ENCODE peak calls at places on chromosomes 12 and 14, in six cellular contexts. V is left ventricle myocardium inferior, Q is BJ, D is mucosa of descending colon, Y is choroid plexus epithelial cell, X is fibroblast of mammary gland. H is an unnamed sample.

GRCh38 chr14:33280646-33281045 is 342.0 kb downstream of the NPAS3 start:
- DNase-seq in X (peak), Y (peak), D (no peak), V (no peak), Q (no peak), H (no peak)

GRCh38 chr12:113159937-113160336 is 10.4 kb downstream of the CFAP73 start:
- DNase-seq in Q (no peak), D (no peak), V (no peak), X (no peak), Y (no peak), H (no peak)

GRCh38 chr12:76586764-76587395 is 27.3 kb upstream of the OSBPL8 start:
- DNase-seq in X (peak), V (no peak), D (no peak), Y (peak), Q (no peak), H (no peak)

GRCh38 chr12:62581288-62582064 is 114.8 kb downstream of the MON2 start:
- DNase-seq in D (no peak), Y (peak), Q (no peak), X (peak), V (peak), H (peak)

GRCh38 chr14:75274899-75275569 is 3.6 kb upstream of the FOS start:
- DNase-seq in Y (peak), V (peak), D (peak), Q (no peak), X (peak), H (no peak)

GRCh38 chr12:70060634-70061033 is 182.6 kb upstream of the CNOT2 start:
- DNase-seq in Y (no peak), Q (no peak), D (no peak), X (no peak), V (no peak), H (no peak)

GRCh38 chr12:108720757-108721514 is 10.4 kb downstream of the CORO1C start:
- DNase-seq in X (peak), D (no peak), Y (no peak), V (no peak), Q (no peak), H (no peak)

GRCh38 chr14:70779667-70780066 is 29.6 kb downstream of the MAP3K9 start:
- DNase-seq in Q (no peak), X (no peak), D (no peak), V (peak), Y (no peak), H (no peak)

GRCh38 chr12:103647267-103647666 is 60.2 kb downstream of the STAB2 start:
- DNase-seq in D (no peak), Q (peak), Y (peak), X (peak), V (no peak), H (peak)

GRCh38 chr14:53975444-53975843 is 18.8 kb upstream of the BMP4 start:
- DNase-seq in V (no peak), X (no peak), D (no peak), Q (no peak), Y (no peak), H (no peak)

GRCh38 chr12:117097159-117097558 is 2.1 kb downstream of the TESC start:
- DNase-seq in Y (no peak), D (no peak), V (no peak), Q (no peak), X (no peak), H (no peak)

GRCh38 chr12:117033382-117034045 is 65.7 kb downstream of the TESC start:
- DNase-seq in Y (no peak), X (no peak), Q (no peak), D (no peak), V (no peak), H (no peak)

GRCh38 chr14:49512147-49512551 is 74.0 kb downstream of the RPS29 start:
- DNase-seq in Q (peak), X (peak), V (no peak), D (no peak), Y (peak), H (peak)

GRCh38 chr12:120015313-120015712 is 26.3 kb downstream of the BICDL1 start:
- DNase-seq in V (no peak), X (no peak), Q (no peak), Y (no peak), D (no peak), H (no peak)

GRCh38 chr14:22319526-22320352 is 269.3 kb downstream of the DAD1 start:
- DNase-seq in D (no peak), X (peak), V (no peak), Q (no peak), Y (peak), H (peak)

GRCh38 chr12:229441-230191 is 15.7 kb upstream of the SLC6A12 start:
- DNase-seq in X (no peak), D (no peak), V (no peak), Q (no peak), Y (no peak), H (no peak)

GRCh38 chr14:60532442-60532841 is 23.5 kb downstream of the SIX6 start:
- DNase-seq in Y (no peak), X (no peak), D (no peak), V (no peak), Q (no peak), H (no peak)

GRCh38 chr14:77344597-77344996 is 23.8 kb downstream of the GSTZ1 start:
- DNase-seq in X (no peak), Q (no peak), D (no peak), V (no peak), Y (no peak), H (no peak)

GRCh38 chr14:70086685-70087379 is 101.9 kb downstream of the SLC8A3 start:
- DNase-seq in D (no peak), V (no peak), Y (peak), Q (no peak), X (peak), H (peak)

GRCh38 chr12:80778005-80778541 is 61.4 kb downstream of the MYF5 start:
- DNase-seq in V (peak), Y (peak), X (peak), Q (peak), D (no peak), H (peak)

GRCh38 chr12:104600790-104601739 is 144.3 kb downstream of the CHST11 start:
- DNase-seq in X (no peak), V (no peak), Y (peak), D (no peak), Q (no peak), H (no peak)

GRCh38 chr12:107845980-107846659 is 71.6 kb downstream of the ASCL4 start:
- DNase-seq in X (peak), Y (no peak), Q (no peak), V (no peak), D (no peak), H (no peak)

GRCh38 chr12:79988368-79988767 is 53.5 kb upstream of the PPP1R12A start:
- DNase-seq in D (no peak), V (no peak), Q (peak), Y (peak), X (peak), H (no peak)

GRCh38 chr12:11730299-11731041 is 81.0 kb downstream of the ETV6 start:
- DNase-seq in V (no peak), X (no peak), Y (no peak), D (peak), Q (no peak), H (no peak)

GRCh38 chr12:117111386-117112267 is 12.4 kb upstream of the TESC start:
- DNase-seq in D (no peak), Y (no peak), X (no peak), Q (no peak), V (no peak), H (no peak)

GRCh38 chr14:34733245-34733644 is 18.9 kb upstream of the CFL2 start:
- DNase-seq in Q (no peak), V (no peak), Y (no peak), D (no peak), X (no peak), H (no peak)

GRCh38 chr12:84862190-84862589 is 50.4 kb downstream of the SLC6A15 start:
- DNase-seq in V (no peak), Q (peak), Y (no peak), X (peak), D (no peak), H (peak)

DNA sequence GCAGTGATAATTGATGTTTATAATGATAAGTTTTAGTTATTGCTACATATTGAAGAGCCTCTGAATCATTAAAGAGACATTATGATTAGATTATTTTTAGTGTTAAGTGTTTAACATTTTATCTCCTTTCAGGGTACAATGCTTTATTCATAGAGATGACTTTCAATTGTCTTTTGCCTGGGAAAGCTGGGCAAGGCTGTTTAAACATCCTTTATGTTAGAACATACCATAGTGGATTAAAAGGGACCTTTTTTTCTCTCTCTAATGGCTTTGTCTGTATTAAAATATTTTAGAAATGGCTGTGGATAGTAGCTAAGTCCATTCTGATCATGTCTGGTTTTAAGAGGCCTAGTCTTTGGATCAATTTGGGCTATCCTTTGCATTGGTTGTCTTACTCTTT is 427.5 kb upstream of the MIS18BP1 start:
- DNase-seq in X (no peak), Y (no peak), Q (no peak), V (no peak), D (no peak), H (no peak)
- H3K4me3 ChIP-seq in X (no peak), Y (no peak), Q (no peak), V (no peak), D (no peak), H (no peak)

GRCh38 chr12:123892180-123892559 is 80.5 kb downstream of the CCDC92 start:
- DNase-seq in X (no peak), D (no peak), Y (no peak), Q (no peak), V (no peak), H (no peak)

GRCh38 chr12:123890536-123890902 is 82.1 kb downstream of the CCDC92 start:
- DNase-seq in Y (no peak), X (no peak), V (no peak), Q (no peak), D (no peak), H (no peak)

GRCh38 chr12:123891516-123892179 is 81.0 kb downstream of the CCDC92 start:
- DNase-seq in X (no peak), Y (peak), V (no peak), Q (no peak), D (no peak), H (no peak)

GRCh38 chr12:123889848-123890535 is 82.6 kb downstream of the CCDC92 start:
- DNase-seq in Q (no peak), V (no peak), D (no peak), X (no peak), Y (no peak), H (no peak)

GRCh38 chr12:123891011-123891410 is 81.6 kb downstream of the CCDC92 start:
- DNase-seq in X (no peak), V (no peak), Y (no peak), D (no peak), Q (no peak), H (no peak)
- TF ChIP-seq CTCF in X (no peak), V (no peak), Y (no peak), D (no peak), Q (no peak), H (no peak)

DNA sequence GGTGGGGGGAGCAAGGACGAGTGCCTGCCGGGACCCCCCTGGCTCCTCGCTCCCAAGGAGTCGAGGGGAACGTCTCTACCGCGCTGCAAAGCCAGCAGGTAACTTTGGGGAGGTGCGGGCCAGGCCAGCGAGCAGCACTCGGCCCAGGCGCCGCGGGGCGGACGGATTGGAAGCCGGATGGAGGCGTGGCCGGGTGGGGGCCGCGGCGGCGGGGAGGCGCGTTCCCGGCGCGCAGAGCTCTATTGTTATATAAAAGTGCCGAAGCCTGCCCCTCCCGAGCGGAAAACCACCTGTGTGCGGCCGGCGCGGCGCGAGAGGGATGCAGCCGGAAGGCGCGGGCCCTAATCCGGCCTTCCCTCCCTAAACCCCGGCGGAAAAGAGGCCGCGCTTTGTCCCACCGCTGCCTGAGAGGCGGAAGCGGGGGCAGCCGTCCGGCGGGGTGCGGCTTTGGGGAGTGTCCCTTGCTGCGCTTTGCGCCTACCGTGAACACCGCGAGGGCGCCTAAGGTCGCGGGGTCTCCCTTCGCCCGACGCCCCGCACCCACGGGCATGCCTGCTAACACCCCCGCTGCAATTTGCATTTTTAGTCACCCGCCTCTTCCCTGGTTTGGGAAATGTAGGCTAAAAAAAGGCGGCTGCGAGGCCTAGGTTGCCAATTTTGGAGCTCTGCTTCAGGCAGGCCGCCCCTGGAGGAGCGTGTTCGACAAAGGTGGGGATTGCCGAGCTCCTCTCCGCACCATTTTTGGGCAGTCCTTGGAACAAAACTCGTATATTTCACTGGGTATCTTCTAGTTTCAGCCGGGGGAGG is 1.7 kb upstream of the DUSP6 start:
- DNase-seq in Y (peak), Q (no peak), D (peak), X (peak), V (peak), H (no peak)
- H3K4me3 ChIP-seq in Y (peak), Q (peak), D (peak), X (peak), V (peak), H (peak)

DNA sequence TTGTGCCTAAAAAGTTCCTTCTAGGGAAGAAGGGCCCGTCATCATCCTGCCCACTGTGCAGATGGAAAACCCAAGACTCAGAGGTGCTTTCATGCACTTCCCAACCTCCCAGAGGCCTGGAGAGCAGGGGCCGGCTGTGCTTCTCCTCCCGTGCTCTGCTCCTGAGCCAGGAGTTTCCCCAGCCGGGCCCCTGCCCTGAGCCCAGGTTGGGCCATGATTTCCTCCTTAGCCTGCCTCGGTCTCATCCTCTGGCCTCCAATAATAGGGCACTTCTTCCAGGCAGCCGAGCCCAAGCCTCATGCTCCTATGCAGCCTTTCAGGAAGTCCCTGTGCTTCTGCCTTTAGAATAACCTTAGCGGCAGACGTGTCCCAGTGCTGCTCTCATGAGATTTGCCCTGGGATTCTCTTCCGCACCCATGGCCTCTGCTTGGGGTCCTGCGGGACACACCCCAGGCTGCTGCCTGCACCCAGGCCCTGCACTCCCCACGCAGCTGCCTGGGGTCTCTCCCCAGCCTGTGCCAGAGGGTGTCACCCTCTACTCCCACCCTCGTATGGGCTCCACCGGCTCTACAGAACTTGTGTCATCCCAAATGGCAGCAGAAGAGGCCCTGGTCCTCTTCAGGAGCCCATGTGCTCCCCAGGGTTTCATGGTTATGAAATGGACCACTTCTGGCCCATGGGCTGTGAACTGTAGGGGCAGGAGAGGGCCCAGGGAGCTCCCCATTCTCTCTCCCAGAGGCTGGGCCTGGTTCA is 359.3 kb downstream of the ADGRD1 start:
- DNase-seq in V (no peak), D (no peak), X (no peak), Y (no peak), Q (no peak), H (no peak)
- TF ChIP-seq CTCF in V (no peak), D (no peak), X (no peak), Y (no peak), Q (no peak), H (no peak)

DNA sequence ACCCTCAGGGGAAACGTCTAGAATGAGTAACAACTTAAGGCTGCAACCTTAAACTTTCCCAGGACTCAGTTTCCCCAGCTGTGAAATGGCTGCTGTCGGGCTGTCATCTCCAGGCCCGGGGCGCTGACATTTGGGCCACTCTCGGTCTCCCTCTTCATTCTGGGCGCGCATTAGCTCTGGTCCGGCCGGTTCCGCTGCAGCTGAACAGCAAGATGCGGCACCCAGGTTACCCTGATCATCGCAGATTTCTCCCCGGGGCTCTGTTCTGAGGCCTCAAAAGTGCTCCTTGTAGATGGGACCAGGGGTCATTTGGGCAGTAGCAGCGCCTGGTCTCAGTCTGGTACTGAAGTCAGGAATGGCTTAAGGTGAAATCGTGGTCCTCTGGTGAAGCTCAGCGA is 890 bp upstream of the BCL7A start:
- DNase-seq in Q (no peak), V (no peak), X (no peak), Y (no peak), D (no peak), H (no peak)
- H3K4me3 ChIP-seq in Q (no peak), V (peak), X (peak), Y (no peak), D (no peak), H (peak)

GRCh38 chr14:101917413-101918124 is 46.8 kb upstream of the DYNC1H1 start:
- DNase-seq in X (no peak), D (no peak), Q (no peak), V (no peak), Y (peak), H (no peak)
- TF ChIP-seq CTCF in X (no peak), D (no peak), Q (no peak), V (no peak), Y (no peak), H (no peak)

DNA sequence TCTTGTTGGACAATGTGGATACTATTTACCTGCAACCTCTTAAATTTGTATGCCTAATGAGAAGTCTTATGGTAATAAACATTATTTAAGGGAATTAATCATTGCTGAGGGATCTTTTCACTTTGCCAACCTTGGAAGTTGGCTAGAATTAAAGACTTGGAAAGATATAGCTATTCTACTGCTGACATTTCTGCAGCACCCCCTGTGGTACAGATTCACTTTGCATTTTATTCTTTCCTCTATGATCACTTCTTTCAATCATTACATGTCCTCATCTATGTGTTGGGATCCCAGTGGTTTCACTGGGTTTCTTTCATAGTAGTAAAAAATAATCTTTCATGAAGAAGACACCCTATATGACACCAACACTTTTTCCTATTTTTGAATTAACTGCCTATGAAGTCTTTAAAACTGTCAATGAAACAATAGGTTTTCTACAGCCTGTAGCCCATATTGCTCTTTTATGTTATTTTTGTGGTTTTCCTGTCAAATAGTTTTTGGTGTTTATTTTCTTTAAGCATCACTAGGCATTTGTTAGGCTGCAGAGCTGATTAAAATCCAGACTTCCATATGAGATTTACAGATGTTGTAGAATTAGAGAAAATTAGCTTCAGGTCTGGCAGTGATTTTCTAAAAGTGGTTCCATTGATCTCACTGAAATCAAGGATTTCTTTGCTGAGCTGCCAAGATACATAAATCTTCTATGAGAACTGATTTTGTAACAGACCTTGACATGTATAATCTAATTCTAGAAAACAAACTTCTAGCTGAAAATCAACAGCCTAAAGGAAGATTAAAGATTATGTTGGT is 256.1 kb downstream of the NAV3 start:
- DNase-seq in Y (peak), D (no peak), Q (no peak), X (no peak), V (no peak), H (no peak)
- H3K4me3 ChIP-seq in Y (no peak), D (no peak), Q (no peak), X (no peak), V (no peak), H (no peak)

GRCh38 chr12:56753566-56753965 is 1.4 kb upstream of the PRIM1 start:
- DNase-seq in V (no peak), Q (no peak), D (no peak), Y (no peak), X (no peak), H (no peak)

GRCh38 chr12:56749853-56750252 is 2.3 kb downstream of the PRIM1 start:
- DNase-seq in Q (no peak), D (no peak), V (no peak), X (no peak), Y (no peak), H (no peak)

GRCh38 chr12:56749364-56749763 is 2.8 kb downstream of the PRIM1 start:
- DNase-seq in Q (no peak), V (no peak), Y (no peak), D (no peak), X (no peak), H (no peak)

GRCh38 chr12:56751712-56752598 is at the start of gene PRIM1:
- DNase-seq in Q (no peak), D (peak), X (peak), V (peak), Y (peak), H (peak)
- TF ChIP-seq CTCF in Q (peak), D (no peak), X (no peak), V (peak), Y (peak), H (no peak)

DNA sequence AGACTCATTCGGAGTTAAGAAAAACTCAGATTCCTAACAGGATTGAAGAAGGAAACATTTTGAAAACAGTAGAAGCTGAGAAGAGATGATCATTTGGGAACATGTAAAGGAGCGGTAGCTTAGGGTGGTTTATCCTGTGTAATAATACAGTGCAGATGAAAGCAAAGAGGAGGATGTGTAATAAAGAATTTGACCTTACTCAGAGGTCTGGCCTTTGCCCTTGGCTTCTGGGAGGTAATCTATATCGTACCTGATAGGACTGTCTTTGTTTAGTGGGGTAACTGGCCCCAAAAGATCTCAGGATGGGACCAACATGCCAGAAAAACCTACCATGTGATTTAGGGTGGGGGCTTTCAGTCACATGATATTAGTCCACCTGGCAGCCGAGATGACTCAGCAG is 23.4 kb upstream of the KLHL42 start:
- DNase-seq in V (no peak), Q (no peak), D (no peak), Y (no peak), X (no peak), H (no peak)
- H3K4me3 ChIP-seq in V (no peak), Q (no peak), D (no peak), Y (no peak), X (no peak), H (no peak)